ENCODE peak calls at places on chromosomes 11 and 22, in five cellular contexts. B, W, U, M and N are unnamed samples.

GRCh38 chr11:119759324-119759723 is 30.3 kb upstream of the NECTIN1 start:
- DNase-seq in U (no peak), M (no peak), B (no peak), W (peak; percentile 6), N (no peak)

GRCh38 chr11:134036484-134037092 is 32.3 kb upstream of the JAM3 start:
- DNase-seq in W (no peak), M (peak; percentile 62), U (no peak), B (no peak), N (no peak)

GRCh38 chr11:17606206-17607082 is 59.4 kb downstream of the OTOG start:
- DNase-seq in B (no peak), M (no peak), U (no peak), W (no peak), N (no peak)

GRCh38 chr22:49627217-49628181 is 200.2 kb downstream of the BRD1 start:
- DNase-seq in M (no peak), W (no peak), B (no peak), U (no peak), N (peak; percentile 53)

GRCh38 chr11:125343086-125343731 is 152.9 kb downstream of the FEZ1 start:
- DNase-seq in U (no peak), B (no peak), W (no peak), M (no peak), N (no peak)

GRCh38 chr22:41782316-41782715 is 18.2 kb upstream of the CCDC134 start:
- DNase-seq in U (no peak), W (no peak), M (no peak), B (no peak), N (no peak)

GRCh38 chr11:120013325-120014250 is 124.3 kb downstream of the TRIM29 start:
- DNase-seq in B (no peak), U (peak; percentile 89), W (peak; percentile 10), M (peak; percentile 96), N (peak; percentile 54)

GRCh38 chr22:28582806-28583205 is 96.8 kb downstream of the TTC28 start:
- DNase-seq in W (peak; percentile 81), U (no peak), B (no peak), M (no peak), N (no peak)

GRCh38 chr11:44356351-44356750 is 46.4 kb upstream of the ALX4 start:
- DNase-seq in B (no peak), M (no peak), W (no peak), U (no peak), N (no peak)

GRCh38 chr11:2790581-2790925 is 90.8 kb upstream of the KCNQ1OT1 start:
- DNase-seq in B (no peak), M (peak; percentile 19), W (no peak), U (peak; percentile 39), N (no peak)

GRCh38 chr11:71329731-71330130 is 77.4 kb upstream of the SHANK2 start:
- DNase-seq in M (no peak), B (no peak), W (no peak), U (no peak), N (no peak)

GRCh38 chr11:118194835-118195627 is 18.6 kb upstream of the SCN2B start:
- DNase-seq in B (no peak), M (no peak), W (peak; percentile 64), U (no peak), N (no peak)

GRCh38 chr11:17786824-17787525 is 52.4 kb downstream of the KCNC1 start:
- DNase-seq in U (no peak), B (no peak), W (peak; percentile 96), M (no peak), N (no peak)

GRCh38 chr22:45129703-45130524 is 33.8 kb upstream of the NUP50 start:
- DNase-seq in M (no peak), W (no peak), B (peak; percentile 6), U (no peak), N (no peak)

GRCh38 chr11:26741036-26741435 is 19.2 kb upstream of the SLC5A12 start:
- DNase-seq in W (no peak), B (no peak), M (no peak), U (no peak), N (no peak)

GRCh38 chr11:86578727-86579405 is 93.5 kb downstream of the ME3 start:
- DNase-seq in M (no peak), B (no peak), U (no peak), W (no peak), N (no peak)

DNA sequence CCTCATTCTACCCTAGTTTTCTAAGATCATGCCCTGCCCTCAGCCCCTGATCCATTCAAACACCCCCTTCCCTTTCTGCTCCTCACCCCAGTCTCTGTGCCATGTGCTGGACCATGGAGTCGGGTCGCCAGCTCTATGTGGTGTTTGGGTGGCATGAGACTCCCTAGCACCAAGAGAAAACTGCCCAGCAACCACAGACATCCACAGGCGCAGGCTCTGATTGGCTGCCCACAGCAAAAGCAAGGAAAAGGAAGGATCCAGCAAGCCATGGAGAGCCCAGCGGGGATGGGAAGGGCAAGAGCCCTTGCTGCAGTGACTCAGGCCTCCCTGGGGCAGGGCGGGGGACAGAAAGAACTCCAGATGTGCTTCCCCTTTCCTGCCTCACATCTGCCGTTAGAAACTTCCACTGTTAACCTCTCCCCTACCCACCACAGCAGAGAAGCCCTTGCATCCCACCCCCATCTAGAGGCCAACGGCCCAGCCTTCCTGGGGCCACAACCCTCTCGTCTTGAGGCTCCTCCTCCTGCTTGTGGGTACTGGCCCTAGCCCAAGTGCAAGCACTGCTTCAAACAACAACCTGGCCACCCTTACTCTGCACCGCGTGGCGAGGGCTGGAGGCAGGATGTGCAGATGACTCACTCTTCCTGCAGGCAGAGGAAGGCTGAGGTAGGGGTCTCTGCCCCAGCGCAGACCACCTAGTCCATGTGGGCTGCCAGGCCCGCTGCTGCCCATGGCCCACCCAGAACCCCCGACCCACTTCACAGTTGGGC is 9.7 kb upstream of the AHNAK start:
- DNase-seq in M (peak; percentile 90), W (peak; percentile 95), B (peak; percentile 91), U (peak; percentile 77), N (no peak)
- H3K27ac ChIP-seq in M (peak overlapping the region; percentile 4), W (peak overlapping the region; percentile 78), B (peak overlapping the region; percentile 79), U (peak overlapping the region; percentile 67), N (peak overlapping the region; percentile 77)

DNA sequence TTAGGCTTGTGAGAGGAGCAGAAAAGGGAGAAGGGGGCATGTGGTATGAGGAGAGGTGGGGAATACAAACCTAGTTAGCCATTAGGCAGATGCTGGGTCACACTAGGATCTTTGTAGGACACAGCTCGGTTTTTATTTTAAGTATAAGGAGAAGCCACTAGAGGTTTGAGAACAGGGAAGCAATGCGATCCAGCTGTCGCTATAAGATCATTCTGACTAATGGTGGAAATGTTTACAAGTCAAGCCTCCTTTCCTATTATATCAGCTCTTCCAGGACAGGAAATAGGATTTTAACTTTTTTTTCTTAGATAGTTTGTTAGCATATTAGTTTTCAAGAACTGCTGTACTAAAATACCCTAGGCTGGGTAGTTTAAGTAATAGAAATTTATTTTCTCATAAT is 609.9 kb downstream of the INSC start:
- DNase-seq in B (no peak), M (no peak), U (no peak), W (peak; percentile 67), N (no peak)
- H2BK120ac ChIP-seq in B (no peak overlapping the region), M (no peak overlapping the region), U (no peak overlapping the region), W (peak overlapping the region; percentile 95), N (no peak overlapping the region)

GRCh38 chr22:36156515-36157419 is 3.8 kb downstream of the APOL3 start:
- DNase-seq in B (peak; percentile 89), U (no peak), W (peak; percentile 77), M (peak; percentile 56), N (no peak)

GRCh38 chr22:36155702-36156101 is 4.9 kb downstream of the APOL3 start:
- DNase-seq in U (no peak), M (no peak), W (no peak), B (no peak), N (no peak)

GRCh38 chr22:36152088-36152487 is 8.5 kb downstream of the APOL3 start:
- DNase-seq in U (no peak), M (no peak), B (no peak), W (no peak), N (no peak)

GRCh38 chr22:36153756-36154155 is 6.8 kb downstream of the APOL3 start:
- DNase-seq in U (no peak), M (no peak), W (no peak), B (no peak), N (no peak)

GRCh38 chr22:36156119-36156514 is 4.4 kb downstream of the APOL3 start:
- DNase-seq in W (no peak), U (no peak), M (no peak), B (no peak), N (no peak)
- H3K27ac ChIP-seq in W (peak overlapping the region; percentile 76), U (no peak overlapping the region), M (no peak overlapping the region), B (no peak overlapping the region), N (no peak overlapping the region)

GRCh38 chr11:113779496-113779895 is at the start of gene CLDN25:
- DNase-seq in U (no peak), W (no peak), M (no peak), B (no peak), N (no peak)
- H2BK120ac ChIP-seq in U (no peak within 1 kb of the TSS), W (no peak within 1 kb of the TSS), M (no peak within 1 kb of the TSS), B (no peak within 1 kb of the TSS), N (no peak within 1 kb of the TSS)

DNA sequence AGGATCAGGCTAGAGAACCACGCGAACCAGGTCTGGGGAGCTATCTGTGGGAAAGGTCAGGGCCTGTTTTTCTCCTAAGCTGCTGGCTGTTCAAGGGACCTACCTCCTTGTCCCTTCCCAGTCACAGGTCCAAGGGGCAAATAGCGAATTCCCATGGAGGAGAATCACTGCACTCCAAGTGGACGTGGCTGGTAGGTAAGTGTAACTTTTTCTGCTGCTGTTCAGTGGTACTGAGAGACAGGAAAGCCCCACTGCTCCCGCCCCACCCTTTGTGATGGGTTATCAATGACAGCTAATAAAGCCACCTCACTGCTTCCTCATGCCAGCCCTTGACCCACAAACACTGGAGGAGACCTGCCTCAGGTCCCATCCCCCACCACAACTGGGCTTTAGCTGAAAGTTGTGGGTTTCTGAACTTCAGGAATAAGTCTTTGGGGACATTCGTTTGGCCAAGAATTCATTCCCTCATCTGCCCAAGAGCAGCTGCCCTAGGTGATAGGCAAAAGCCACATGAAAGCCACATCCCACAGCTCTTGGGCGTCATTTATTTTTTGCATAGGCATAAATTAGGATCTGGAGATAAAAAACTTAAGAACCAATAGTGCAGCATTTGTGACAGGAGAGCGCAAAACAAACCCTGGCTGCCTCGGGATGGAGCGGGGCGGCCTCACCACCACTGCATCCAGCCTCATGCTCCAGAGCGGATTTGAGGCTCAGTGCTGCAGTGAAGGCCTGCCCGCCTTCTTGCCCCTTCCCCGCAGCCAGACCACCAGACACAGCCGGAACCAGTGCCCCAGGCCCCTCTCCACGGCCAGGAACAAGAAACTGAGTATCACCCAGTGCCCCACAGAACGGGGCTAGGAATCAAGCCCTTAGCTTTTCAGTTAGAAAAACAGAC is 21.3 kb downstream of the SUN2 start:
- DNase-seq in B (no peak), M (no peak), W (no peak), U (no peak), N (no peak)
- H3K27ac ChIP-seq in B (no peak overlapping the region), M (no peak overlapping the region), W (peak overlapping the region; percentile 16), U (no peak overlapping the region), N (no peak overlapping the region)

GRCh38 chr11:76670475-76671235 is at the start of gene LRRC32:
- DNase-seq in M (peak; percentile 56), B (peak; percentile 49), U (peak; percentile 77), W (no peak), N (peak; percentile 38)
- H2BK120ac ChIP-seq in M (no peak within 1 kb of the TSS), B (peak within 1 kb of the TSS; percentile 79), U (no peak within 1 kb of the TSS), W (peak within 1 kb of the TSS; percentile 56), N (no peak within 1 kb of the TSS)

GRCh38 chr11:66867425-66868040 is 10.7 kb downstream of the LRFN4 start:
- DNase-seq in U (no peak), M (no peak), W (no peak), B (no peak), N (no peak)

GRCh38 chr11:66864924-66865697 is 8.2 kb downstream of the LRFN4 start:
- DNase-seq in W (no peak), U (no peak), M (no peak), B (no peak), N (no peak)

GRCh38 chr11:66864172-66864901 is 7.5 kb downstream of the LRFN4 start:
- DNase-seq in U (no peak), B (no peak), M (no peak), W (no peak), N (no peak)

GRCh38 chr11:66866420-66867010 is 9.7 kb downstream of the LRFN4 start:
- DNase-seq in B (no peak), M (no peak), W (no peak), U (no peak), N (no peak)

GRCh38 chr11:66866007-66866406 is 9.1 kb downstream of the LRFN4 start:
- DNase-seq in B (no peak), W (no peak), M (no peak), U (no peak), N (no peak)
- H3K27ac ChIP-seq in B (no peak overlapping the region), W (no peak overlapping the region), M (no peak overlapping the region), U (no peak overlapping the region), N (no peak overlapping the region)